ENCODE peak calls at places on chromosome 16, in four cellular contexts. I, W, Q and P are unnamed samples.

GRCh38 chr16:85861095-85861825 is 37.7 kb upstream of the IRF8 start:
- DNase-seq in I (no peak), W (no peak), Q (no peak), P (no peak)

GRCh38 chr16:1278456-1278855 is 22.6 kb downstream of the TPSD1 start:
- DNase-seq in I (no peak), W (no peak), Q (no peak), P (no peak)

GRCh38 chr16:85006639-85007038 is 4.7 kb downstream of the ZDHHC7 start:
- DNase-seq in I (no peak), W (no peak), Q (no peak), P (no peak)

GRCh38 chr16:14181371-14182050 is 110.4 kb downstream of the MRTFB start:
- DNase-seq in I (no peak), W (peak), Q (no peak), P (peak)

GRCh38 chr16:85654251-85655115 is 34.3 kb downstream of the GINS2 start:
- DNase-seq in I (no peak), W (no peak), Q (no peak), P (no peak)

GRCh38 chr16:79874391-79874790 is 273.9 kb upstream of the MAF start:
- DNase-seq in I (no peak), W (no peak), Q (no peak), P (no peak)

GRCh38 chr16:3681206-3681605 is 26.7 kb downstream of the DNASE1 start:
- DNase-seq in I (no peak), W (no peak), Q (no peak), P (no peak)

GRCh38 chr16:23351360-23351759 is 49.3 kb downstream of the SCNN1B start:
- DNase-seq in I (no peak), W (no peak), Q (no peak), P (no peak)

GRCh38 chr16:68995011-68995504 is 110.4 kb upstream of the HAS3 start:
- DNase-seq in I (no peak), W (no peak), Q (peak), P (no peak)